ENCODE peak calls at places on chromosomes 3 and 15, in eight cellular contexts. M, R, B, S, F, C, T and O are unnamed samples.

GRCh38 chr3:159191454-159191853 is 389.6 kb downstream of the MFSD1 start:
- DNase-seq in T (peak; percentile 17), R (peak; percentile 76), F (no peak), M (peak; percentile 25), B (peak; percentile 96), S (peak; percentile 76), C (no peak), O (no peak)

GRCh38 chr3:43477600-43477999 is 144.2 kb downstream of the ANO10 start:
- DNase-seq in S (no peak), T (peak; percentile 12), B (no peak), C (no peak), R (no peak), F (no peak), M (no peak), O (peak; percentile 46)

GRCh38 chr3:37183375-37183831 is 9.0 kb upstream of the LRRFIP2 start:
- DNase-seq in M (peak; percentile 31), T (peak; percentile 94), B (peak; percentile 99), C (no peak), S (peak; percentile 97), R (peak; percentile 84), F (peak; percentile 100), O (no peak)

GRCh38 chr3:16084887-16085286 is 89.6 kb upstream of the GALNT15 start:
- DNase-seq in T (peak; percentile 70), F (peak; percentile 20), R (peak; percentile 60), C (no peak), M (no peak), B (peak; percentile 67), S (peak; percentile 67), O (no peak)

GRCh38 chr3:185983495-185984141 is 45.8 kb upstream of the TRA2B start:
- DNase-seq in M (peak; percentile 84), T (peak; percentile 73), B (peak; percentile 89), C (peak; percentile 81), S (peak; percentile 67), F (peak; percentile 51), R (no peak), O (peak; percentile 61)

GRCh38 chr3:21645121-21645897 is 105.7 kb downstream of the ZNF385D start:
- DNase-seq in T (peak; percentile 69), M (peak; percentile 18), F (peak; percentile 5), C (peak; percentile 84), B (peak; percentile 21), S (peak; percentile 81), R (no peak), O (peak; percentile 76)

GRCh38 chr3:66276705-66277274 is 56.0 kb downstream of the SLC25A26 start:
- DNase-seq in C (no peak), R (no peak), T (peak; percentile 88), M (peak; percentile 79), B (peak; percentile 66), F (peak; percentile 67), S (peak; percentile 79), O (peak; percentile 54)

GRCh38 chr3:98577178-98577895 is 16.1 kb downstream of the CPOX start:
- DNase-seq in F (peak; percentile 54), T (peak; percentile 25), S (peak; percentile 67), C (no peak), M (no peak), B (peak; percentile 75), R (peak; percentile 43), O (no peak)

DNA sequence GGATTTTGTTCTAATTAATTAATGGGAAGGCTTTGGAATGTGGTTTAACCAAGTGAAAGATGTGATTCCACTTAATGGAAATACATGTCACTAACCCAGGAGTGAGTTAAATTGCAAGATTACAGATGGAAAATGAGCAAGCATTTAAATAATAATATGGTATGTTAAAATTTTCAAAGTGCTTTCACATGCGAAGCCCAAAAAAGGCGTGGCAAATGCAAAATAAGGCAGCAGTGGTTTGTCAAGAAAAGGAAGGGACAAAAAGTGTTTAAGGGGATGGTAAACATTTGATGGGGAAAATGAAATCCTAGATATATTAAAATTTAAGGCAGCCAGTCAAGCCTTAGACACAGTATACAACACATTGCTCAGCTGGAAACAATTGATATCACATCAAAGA is 2.9 kb downstream of the TICRR start:
- DNase-seq in F (no peak), S (no peak), B (no peak), C (no peak), M (no peak), T (no peak), R (no peak), O (no peak)
- H3K4me3 ChIP-seq in F (no peak overlapping the region), S (peak overlapping the region; percentile 33), B (peak overlapping the region; percentile 73), C (no peak overlapping the region), M (peak overlapping the region; percentile 53), T (no peak overlapping the region), R (peak overlapping the region; percentile 25), O (no peak overlapping the region)

GRCh38 chr15:77959094-77959879 is 118.2 kb downstream of the TBC1D2B start:
- DNase-seq in B (peak; percentile 79), M (peak; percentile 83), T (peak; percentile 71), F (peak; percentile 50), R (no peak), S (peak; percentile 56), C (peak; percentile 82), O (peak; percentile 92)
- H3K4me3 ChIP-seq in B (peak overlapping the region; percentile 59), M (no peak overlapping the region), T (no peak overlapping the region), F (no peak overlapping the region), R (peak overlapping the region; percentile 16), S (peak overlapping the region; percentile 29), C (peak overlapping the region; percentile 60), O (peak overlapping the region; percentile 39)

GRCh38 chr3:148759425-148759824 is 61.7 kb downstream of the AGTR1 start:
- DNase-seq in M (no peak), T (no peak), B (no peak), F (no peak), C (no peak), S (no peak), R (no peak), O (no peak)

GRCh38 chr3:148756306-148756705 is 58.6 kb downstream of the AGTR1 start:
- DNase-seq in T (no peak), B (no peak), C (no peak), S (no peak), F (no peak), M (no peak), R (no peak), O (no peak)

GRCh38 chr3:148755570-148755969 is 57.9 kb downstream of the AGTR1 start:
- DNase-seq in R (no peak), C (no peak), F (no peak), S (no peak), B (no peak), M (no peak), T (no peak), O (no peak)

GRCh38 chr3:148758303-148758884 is 60.7 kb downstream of the AGTR1 start:
- DNase-seq in C (no peak), M (no peak), F (no peak), T (no peak), S (peak; percentile 12), R (no peak), B (no peak), O (no peak)

DNA sequence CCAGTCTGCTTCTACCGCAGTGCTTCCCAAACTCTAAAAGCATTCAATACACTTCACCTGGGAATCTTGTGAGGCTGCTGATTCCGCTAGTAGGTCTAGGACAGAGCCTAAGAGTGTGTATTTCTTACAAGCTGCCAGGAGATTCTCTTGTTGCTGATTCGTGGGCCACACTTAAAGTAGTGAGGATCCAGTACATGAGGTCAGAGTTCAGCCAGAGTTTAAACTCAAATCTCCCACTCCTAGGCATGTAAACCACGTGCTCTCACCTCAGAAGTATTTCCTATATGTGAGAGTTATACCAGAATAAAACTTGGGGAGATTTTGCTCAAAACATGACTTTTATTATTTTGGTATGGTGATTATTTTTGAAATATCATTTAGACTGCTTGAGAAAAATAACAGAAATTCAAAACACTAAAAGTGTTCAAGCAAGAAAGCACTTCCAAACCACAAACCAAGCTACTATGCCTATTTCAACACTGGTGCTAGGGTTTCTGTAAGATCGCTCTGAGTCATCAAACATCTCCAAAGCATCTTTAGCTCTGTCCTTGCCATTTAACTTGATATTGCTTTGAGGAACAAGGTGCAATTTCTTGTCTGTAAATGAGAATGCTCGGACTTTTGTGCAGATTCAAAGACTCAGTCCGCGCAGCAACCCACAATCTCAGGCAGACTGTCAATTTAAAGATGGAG is 59.7 kb downstream of the AGTR1 start:
- DNase-seq in T (peak; percentile 44), C (no peak), R (peak; percentile 79), F (peak; percentile 28), B (no peak), M (no peak), S (peak; percentile 92), O (no peak)
- H3K4me3 ChIP-seq in T (no peak overlapping the region), C (no peak overlapping the region), R (no peak overlapping the region), F (no peak overlapping the region), B (no peak overlapping the region), M (no peak overlapping the region), S (no peak overlapping the region), O (no peak overlapping the region)

GRCh38 chr3:69444980-69445379 is 59.1 kb upstream of the FRMD4B start:
- DNase-seq in M (no peak), B (peak; percentile 29), R (no peak), S (no peak), C (no peak), F (peak; percentile 39), T (no peak), O (no peak)
- H3K4me3 ChIP-seq in M (no peak overlapping the region), B (peak overlapping the region; percentile 60), R (peak overlapping the region; percentile 32), S (peak overlapping the region; percentile 34), C (peak overlapping the region; percentile 61), F (peak overlapping the region; percentile 24), T (peak overlapping the region; percentile 21), O (no peak overlapping the region)

GRCh38 chr3:129304141-129304540 is 25.5 kb downstream of the HMCES start:
- DNase-seq in R (no peak), C (no peak), S (no peak), F (no peak), B (no peak), T (peak; percentile 64), M (peak; percentile 4), O (no peak)

GRCh38 chr3:129304553-129305222 is 26.0 kb downstream of the HMCES start:
- DNase-seq in B (no peak), F (no peak), C (no peak), T (no peak), M (peak; percentile 63), S (no peak), R (no peak), O (no peak)

GRCh38 chr3:129310111-129310601 is 31.5 kb downstream of the HMCES start:
- DNase-seq in R (no peak), T (no peak), M (peak; percentile 57), F (peak; percentile 98), S (no peak), B (peak; percentile 62), C (no peak), O (no peak)

GRCh38 chr3:129308636-129309035 is 30.0 kb downstream of the HMCES start:
- DNase-seq in T (no peak), R (no peak), B (no peak), S (no peak), M (no peak), F (no peak), C (no peak), O (no peak)

DNA sequence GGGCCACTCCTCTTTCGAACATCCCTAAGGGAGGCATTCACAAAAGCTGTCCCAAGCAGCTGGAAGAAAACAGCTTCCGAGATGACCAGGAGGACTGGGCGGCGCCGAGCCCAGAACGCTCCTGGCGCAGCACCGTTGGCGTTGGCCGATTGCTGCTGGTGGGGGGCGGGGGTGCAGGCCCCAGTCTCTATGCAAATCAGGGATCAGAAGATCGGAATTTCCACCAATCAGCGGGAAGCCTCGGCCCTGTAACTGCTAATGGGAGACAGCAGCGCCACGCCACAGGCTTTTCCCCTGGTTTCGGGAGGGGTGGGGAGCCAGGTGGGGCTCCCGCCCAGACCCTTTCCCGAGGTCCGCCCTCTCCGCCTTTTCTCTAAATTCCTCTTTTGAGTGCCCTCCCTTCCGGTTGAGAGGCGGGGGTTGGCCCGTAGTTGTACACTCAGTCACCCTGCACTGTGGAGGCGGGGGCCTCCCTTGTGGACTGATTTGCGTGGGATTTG is 27.0 kb downstream of the HMCES start:
- DNase-seq in C (peak; percentile 95), S (peak; percentile 92), B (no peak), R (peak; percentile 69), T (peak; percentile 94), F (peak; percentile 94), M (peak; percentile 99), O (peak; percentile 84)
- H3K4me3 ChIP-seq in C (peak overlapping the region; percentile 54), S (peak overlapping the region; percentile 5), B (no peak overlapping the region), R (peak overlapping the region; percentile 31), T (peak overlapping the region; percentile 2), F (peak overlapping the region; percentile 11), M (no peak overlapping the region), O (peak overlapping the region; percentile 47)

GRCh38 chr3:29552036-29552435 is 271.2 kb downstream of the RBMS3 start:
- DNase-seq in R (no peak), T (peak; percentile 55), S (no peak), F (no peak), C (no peak), M (no peak), B (no peak), O (no peak)
- H3K4me3 ChIP-seq in R (no peak overlapping the region), T (no peak overlapping the region), S (no peak overlapping the region), F (no peak overlapping the region), C (peak overlapping the region; percentile 27), M (no peak overlapping the region), B (no peak overlapping the region), O (no peak overlapping the region)